ENCODE peak calls at places on chromosome 4, in five cellular contexts. H is heart right ventricle, K is H9, S is neural crest cell, O is Peyer's patch. P is an unnamed sample.

GRCh38 chr4:51943221-51943620 is 76.9 kb downstream of the LRRC66 start:
- DNase-seq in H (no peak), K (no peak), S (no peak), O (no peak), P (no peak)

GRCh38 chr4:185265942-185266341 is 56.5 kb downstream of the SNX25 start:
- DNase-seq in H (no peak), K (no peak), S (no peak), O (no peak), P (no peak)

GRCh38 chr4:167956676-167957075 is 135.7 kb upstream of the ANXA10 start:
- DNase-seq in H (no peak), K (no peak), S (no peak), O (no peak), P (no peak)

GRCh38 chr4:137470806-137471205 is 61.5 kb downstream of the PCDH18 start:
- DNase-seq in H (no peak), K (no peak), S (no peak), O (no peak), P (no peak)

GRCh38 chr4:21962691-21963090 is 14.1 kb upstream of the KCNIP4 start:
- DNase-seq in H (no peak), K (no peak), S (no peak), O (no peak), P (no peak)

GRCh38 chr4:26032142-26032541 is 118.1 kb downstream of the SMIM20 start:
- DNase-seq in H (no peak), K (no peak), S (no peak), O (no peak), P (no peak)

GRCh38 chr4:87543835-87544461 is 14.8 kb upstream of the SPARCL1 start:
- DNase-seq in H (peak), K (no peak), S (no peak), O (no peak), P (no peak)

GRCh38 chr4:41365726-41366125 is 109.0 kb downstream of the UCHL1 start:
- DNase-seq in H (no peak), K (no peak), S (no peak), O (no peak), P (no peak)

GRCh38 chr4:41992967-41993857 is 2.9 kb downstream of the SLC30A9 start:
- DNase-seq in H (no peak), K (no peak), S (no peak), O (no peak), P (no peak)

GRCh38 chr4:145279122-145279960 is 99.0 kb upstream of the OTUD4 start:
- DNase-seq in H (peak), K (no peak), S (no peak), O (no peak), P (no peak)

DNA sequence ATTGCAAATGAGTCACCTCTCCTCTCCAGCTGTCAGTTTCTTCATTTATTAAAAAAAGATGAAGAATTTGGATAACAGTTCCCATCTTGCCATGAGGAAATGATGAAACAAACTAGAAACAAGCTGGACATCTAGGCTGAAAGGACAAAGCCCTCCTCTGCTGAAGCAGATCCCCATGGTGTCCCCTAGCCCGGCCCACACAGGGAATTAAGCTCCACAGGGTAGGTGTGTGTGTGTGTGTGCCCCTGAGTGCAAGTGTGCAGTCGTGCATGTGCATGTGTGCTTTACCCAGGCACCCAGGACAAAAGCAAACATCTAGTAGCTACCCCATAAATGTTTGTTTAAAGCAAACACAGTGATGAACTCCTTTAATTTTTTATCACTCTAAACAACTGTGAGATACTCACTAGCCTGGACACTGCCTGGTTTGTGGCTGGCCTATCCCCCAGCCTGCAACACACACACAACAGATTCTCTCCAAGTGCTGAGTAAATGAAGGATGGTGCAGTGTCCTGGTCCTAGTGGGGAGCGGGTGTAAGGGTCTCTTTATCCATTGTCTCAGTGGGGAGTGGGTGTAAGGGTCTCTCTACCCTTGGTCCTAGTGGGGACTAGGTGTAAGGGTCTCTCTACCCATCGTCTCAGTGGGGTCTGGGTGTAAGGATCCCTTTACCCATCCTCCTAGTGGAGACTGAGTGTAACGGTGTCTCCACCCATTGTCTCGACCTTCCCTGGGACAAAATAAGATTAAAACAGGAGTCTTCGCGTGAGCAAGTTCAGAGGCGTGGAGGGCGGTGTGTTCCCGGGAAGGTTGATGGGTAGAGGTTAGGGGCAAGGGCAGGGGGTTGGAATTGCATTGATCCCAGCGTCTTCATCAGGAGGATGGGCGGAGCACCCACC is 688 bp upstream of the EVC start:
- DNase-seq in H (no peak), K (no peak), S (peak), O (no peak), P (no peak)
- TF ChIP-seq CTCF in H (no peak), K (peak), S (peak), O (peak), P (peak)

DNA sequence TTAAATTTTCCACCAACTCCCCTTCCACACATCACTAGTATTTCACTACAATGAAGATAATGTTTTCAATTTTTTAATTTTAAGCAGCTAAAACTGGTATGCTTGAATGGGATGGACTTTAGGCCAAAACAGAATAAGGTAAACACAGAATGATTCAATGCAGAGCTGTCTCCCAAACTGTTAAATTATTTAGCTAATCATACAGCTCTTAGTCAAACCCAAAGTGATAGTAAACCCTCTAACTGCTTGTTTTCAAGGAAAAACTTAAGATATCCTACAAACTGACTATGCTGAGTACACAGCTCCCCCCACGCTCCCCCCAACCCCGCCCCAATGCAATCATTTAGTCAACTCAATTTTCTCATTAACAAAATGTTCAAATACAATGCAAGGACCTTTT is 30.2 kb downstream of the CNOT6L start:
- DNase-seq in H (no peak), K (no peak), S (no peak), O (no peak), P (no peak)
- TF ChIP-seq CTCF in H (no peak), K (no peak), S (no peak), O (no peak), P (no peak)

GRCh38 chr4:107379054-107379869 is 340.8 kb downstream of the PAPSS1 start:
- DNase-seq in H (no peak), K (no peak), S (no peak), O (no peak), P (no peak)

GRCh38 chr4:107376293-107376692 is 340.2 kb upstream of the DKK2 start:
- DNase-seq in H (no peak), K (no peak), S (no peak), O (no peak), P (no peak)

GRCh38 chr4:107380190-107380589 is 339.8 kb downstream of the PAPSS1 start:
- DNase-seq in H (no peak), K (no peak), S (no peak), O (no peak), P (no peak)

GRCh38 chr4:107380836-107381438 is 339.1 kb downstream of the PAPSS1 start:
- DNase-seq in H (no peak), K (no peak), S (no peak), O (no peak), P (no peak)
- TF ChIP-seq CTCF in H (no peak), K (peak), S (no peak), O (no peak), P (no peak)

DNA sequence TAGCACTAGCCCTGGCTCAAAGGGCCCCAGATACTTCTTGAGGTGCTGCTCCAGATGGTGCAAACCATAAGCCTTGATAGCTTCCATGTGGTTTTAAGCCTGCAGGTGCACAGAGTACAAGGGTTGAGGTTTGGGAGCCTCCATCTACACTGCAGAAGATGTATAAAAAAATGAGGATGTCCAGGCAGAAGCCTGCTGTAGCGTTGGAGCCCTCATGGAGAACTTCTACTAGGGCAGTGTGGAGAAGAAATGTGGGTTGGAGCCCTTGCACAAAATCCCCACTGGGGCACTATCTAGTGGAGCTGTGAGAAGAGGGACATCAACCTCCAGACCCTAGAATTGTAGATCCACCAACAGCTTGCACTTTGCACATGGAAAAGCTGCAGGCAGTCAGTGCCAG is 231.9 kb downstream of the CHIC2 start:
- DNase-seq in H (no peak), K (no peak), S (no peak), O (no peak), P (no peak)
- TF ChIP-seq CTCF in H (no peak), K (no peak), S (no peak), O (no peak), P (no peak)